ENCODE peak calls at places on chromosome 1, in four cellular contexts. One of them, this sample, is unnamed.

GRCh38 chr1:202551683-202552082 is 158.6 kb downstream of the SYT2 start:
- DNase-seq in BJ: no peak
- DNase-seq in ELF-1: peak; percentile 34
- DNase-seq in ascending aorta: no peak
- DNase-seq in this sample: no peak

GRCh38 chr1:33098371-33098770 is 17.4 kb downstream of the AZIN2 start:
- DNase-seq in BJ: no peak
- DNase-seq in ELF-1: no peak
- DNase-seq in ascending aorta: no peak
- DNase-seq in this sample: no peak

GRCh38 chr1:156465747-156466365 is 34.7 kb downstream of the MEF2D start:
- DNase-seq in BJ: no peak
- DNase-seq in ELF-1: peak; percentile 32
- DNase-seq in ascending aorta: no peak
- DNase-seq in this sample: no peak

GRCh38 chr1:156963621-156964020 is 43.2 kb downstream of the LRRC71 start:
- DNase-seq in BJ: no peak
- DNase-seq in ELF-1: no peak
- DNase-seq in ascending aorta: no peak
- DNase-seq in this sample: no peak

GRCh38 chr1:212981025-212981495 is 30.7 kb downstream of the VASH2 start:
- DNase-seq in BJ: no peak
- DNase-seq in ELF-1: peak; percentile 81
- DNase-seq in ascending aorta: no peak
- DNase-seq in this sample: no peak

GRCh38 chr1:65267291-65268087 is 41.9 kb upstream of the DNAJC6 start:
- DNase-seq in BJ: no peak
- DNase-seq in ELF-1: peak; percentile 58
- DNase-seq in ascending aorta: no peak
- DNase-seq in this sample: no peak

GRCh38 chr1:99852648-99853047 is 2.5 kb downstream of the AGL start:
- DNase-seq in BJ: no peak
- DNase-seq in ELF-1: no peak
- DNase-seq in ascending aorta: no peak
- DNase-seq in this sample: no peak

GRCh38 chr1:208564466-208564865 is 320.3 kb upstream of the PLXNA2 start:
- DNase-seq in BJ: no peak
- DNase-seq in ELF-1: no peak
- DNase-seq in ascending aorta: no peak
- DNase-seq in this sample: no peak

GRCh38 chr1:203289281-203289981 is 15.9 kb upstream of the BTG2 start:
- DNase-seq in BJ: no peak
- DNase-seq in ELF-1: peak; percentile 69
- DNase-seq in ascending aorta: no peak
- DNase-seq in this sample: peak; percentile 26

GRCh38 chr1:147264158-147264768 is 21.8 kb downstream of the CHD1L start:
- DNase-seq in BJ: no peak
- DNase-seq in ELF-1: no peak
- DNase-seq in ascending aorta: no peak
- DNase-seq in this sample: no peak

GRCh38 chr1:177082855-177083741 is 81.4 kb downstream of the ASTN1 start:
- DNase-seq in BJ: peak; percentile 94
- DNase-seq in ELF-1: no peak
- DNase-seq in ascending aorta: no peak
- DNase-seq in this sample: no peak